ENCODE peak calls at places on chromosomes 16 and 17, in seven cellular contexts. S, Q, P, I, V, D and R are unnamed samples.

GRCh38 chr17:5238333-5238732 is 3.7 kb upstream of the SCIMP start:
- DNase-seq in S (no peak), Q (no peak), P (no peak), I (no peak), V (no peak), D (no peak), R (no peak)

GRCh38 chr17:74243013-74243755 is 29.8 kb downstream of the TTYH2 start:
- DNase-seq in S (no peak), Q (no peak), P (no peak), I (no peak), V (no peak), D (no peak), R (peak; percentile 28)

GRCh38 chr16:66948034-66948821 is 12.8 kb upstream of the CES3 start:
- DNase-seq in S (no peak), Q (no peak), P (no peak), I (no peak), V (peak; percentile 30), D (peak; percentile 32), R (peak; percentile 31)

GRCh38 chr17:37283414-37283961 is 92.3 kb upstream of the C17orf78 start:
- DNase-seq in S (no peak), Q (no peak), P (no peak), I (no peak), V (no peak), D (no peak), R (no peak)

GRCh38 chr17:82642022-82642421 is 6.2 kb downstream of the WDR45B start:
- DNase-seq in S (no peak), Q (no peak), P (no peak), I (no peak), V (no peak), D (no peak), R (no peak)

GRCh38 chr16:27816561-27816960 is 247.0 kb downstream of the GSG1L start:
- DNase-seq in S (no peak), Q (no peak), P (no peak), I (no peak), V (no peak), D (no peak), R (no peak)

GRCh38 chr16:10906914-10907756 is 30.1 kb downstream of the CIITA start:
- DNase-seq in S (no peak), Q (no peak), P (no peak), I (no peak), V (no peak), D (no peak), R (no peak)

GRCh38 chr17:81064746-81065475 is 30.0 kb downstream of the BAIAP2 start:
- DNase-seq in S (no peak), Q (no peak), P (no peak), I (no peak), V (no peak), D (no peak), R (peak; percentile 64)

GRCh38 chr17:76562734-76563148 is 22.9 kb downstream of the PRCD start:
- DNase-seq in S (no peak), Q (peak; percentile 35), P (peak; percentile 84), I (no peak), V (no peak), D (no peak), R (no peak)

GRCh38 chr16:84406006-84406963 is 37.9 kb downstream of the ATP2C2 start:
- DNase-seq in S (peak; percentile 58), Q (no peak), P (no peak), I (no peak), V (no peak), D (no peak), R (no peak)

GRCh38 chr17:17382060-17382449 is 78.9 kb downstream of the NT5M start:
- DNase-seq in S (no peak), Q (no peak), P (no peak), I (no peak), V (no peak), D (no peak), R (no peak)

GRCh38 chr16:15529673-15530072 is 95.3 kb downstream of the BMERB1 start:
- DNase-seq in S (no peak), Q (no peak), P (no peak), I (no peak), V (no peak), D (no peak), R (no peak)

GRCh38 chr17:71802663-71803062 is 318.2 kb upstream of the SOX9 start:
- DNase-seq in S (no peak), Q (no peak), P (no peak), I (no peak), V (no peak), D (no peak), R (no peak)

GRCh38 chr17:40373999-40374398 is 9.5 kb upstream of the GJD3 start:
- DNase-seq in S (no peak), Q (no peak), P (no peak), I (no peak), V (no peak), D (no peak), R (no peak)

GRCh38 chr16:23833960-23834685 is 1.7 kb upstream of the PRKCB start:
- DNase-seq in S (no peak), Q (no peak), P (no peak), I (no peak), V (no peak), D (no peak), R (no peak)

GRCh38 chr16:49013727-49014080 is 267.9 kb downstream of the CBLN1 start:
- DNase-seq in S (no peak), Q (no peak), P (no peak), I (no peak), V (no peak), D (no peak), R (no peak)

GRCh38 chr17:48751172-48751571 is 22.6 kb upstream of the HOXB13 start:
- DNase-seq in S (no peak), Q (no peak), P (no peak), I (no peak), V (no peak), D (no peak), R (no peak)

GRCh38 chr17:73976676-73977521 is 226.6 kb upstream of the RPL38 start:
- DNase-seq in S (no peak), Q (no peak), P (no peak), I (no peak), V (no peak), D (peak; percentile 44), R (no peak)

GRCh38 chr16:89024546-89024945 is 47.5 kb upstream of the CBFA2T3 start:
- DNase-seq in S (no peak), Q (no peak), P (no peak), I (no peak), V (no peak), D (no peak), R (no peak)

GRCh38 chr17:17506893-17507464 is 10.8 kb upstream of the RASD1 start:
- DNase-seq in S (no peak), Q (no peak), P (no peak), I (no peak), V (peak; percentile 88), D (no peak), R (peak; percentile 46)

GRCh38 chr17:20214807-20215206 is 205.6 kb downstream of the SPECC1 start:
- DNase-seq in S (no peak), Q (no peak), P (no peak), I (no peak), V (peak; percentile 9), D (no peak), R (no peak)

GRCh38 chr16:86210403-86211193 is 299.7 kb upstream of the FOXF1 start:
- DNase-seq in S (no peak), Q (no peak), P (no peak), I (no peak), V (no peak), D (no peak), R (no peak)

GRCh38 chr16:72404299-72404698 is 232.3 kb upstream of the PMFBP1 start:
- DNase-seq in S (no peak), Q (no peak), P (no peak), I (no peak), V (no peak), D (no peak), R (no peak)

GRCh38 chr17:36813957-36814356 is 123.3 kb upstream of the LHX1 start:
- DNase-seq in S (no peak), Q (no peak), P (no peak), I (no peak), V (no peak), D (no peak), R (no peak)

GRCh38 chr16:81446318-81447275 is 2.0 kb downstream of the CMIP start:
- DNase-seq in S (peak; percentile 28), Q (peak; percentile 37), P (peak; percentile 43), I (no peak), V (no peak), D (no peak), R (peak; percentile 60)

GRCh38 chr17:59365383-59365981 is 34.0 kb downstream of the YPEL2 start:
- DNase-seq in S (no peak), Q (no peak), P (peak; percentile 26), I (no peak), V (peak; percentile 88), D (peak; percentile 35), R (no peak)

GRCh38 chr16:89170346-89171215 is 967 bp upstream of the CDH15 start:
- DNase-seq in S (no peak), Q (no peak), P (no peak), I (no peak), V (no peak), D (no peak), R (peak; percentile 64)

GRCh38 chr17:44137891-44138709 is 3.6 kb upstream of the HROB start:
- DNase-seq in S (peak; percentile 72), Q (peak; percentile 71), P (peak; percentile 94), I (no peak), V (peak; percentile 51), D (peak; percentile 50), R (peak; percentile 71)

GRCh38 chr17:57484826-57485565 is 228.7 kb downstream of the MSI2 start:
- DNase-seq in S (no peak), Q (no peak), P (no peak), I (no peak), V (no peak), D (no peak), R (no peak)